ENCODE peak calls at places on chromosomes 11 and 22, in seven cellular contexts. K, S, F, D, N, L and H are unnamed samples.

GRCh38 chr11:16806791-16807190 is 68.3 kb downstream of the C11orf58 start:
- DNase-seq in L (no peak), K (no peak), S (no peak), F (no peak), D (no peak), N (no peak), H (peak)

GRCh38 chr11:47786373-47786772 is 19.2 kb upstream of the FNBP4 start:
- DNase-seq in K (no peak), N (no peak), S (no peak), L (no peak), D (no peak), F (no peak), H (peak)

GRCh38 chr11:130103296-130103814 is 33.7 kb downstream of the APLP2 start:
- DNase-seq in K (no peak), F (peak), D (no peak), S (no peak), N (no peak), L (no peak), H (peak)

GRCh38 chr11:111735262-111736116 is 30.7 kb downstream of the PPP2R1B start:
- DNase-seq in S (no peak), F (peak), D (peak), L (no peak), N (peak), K (no peak), H (peak)

GRCh38 chr11:67278939-67279588 is 10.0 kb upstream of the ANKRD13D start:
- DNase-seq in L (no peak), D (no peak), F (no peak), K (no peak), N (no peak), S (no peak), H (no peak)

GRCh38 chr22:29994027-29994715 is 86.1 kb upstream of the HORMAD2 start:
- DNase-seq in F (no peak), K (no peak), D (no peak), L (no peak), S (no peak), N (no peak), H (peak)

GRCh38 chr11:15843309-15843857 is 513.0 kb downstream of the SOX6 start:
- DNase-seq in F (no peak), D (no peak), S (no peak), K (no peak), N (no peak), L (no peak), H (no peak)

GRCh38 chr11:48122246-48122645 is 94.4 kb upstream of the OR4B1 start:
- DNase-seq in N (peak), K (no peak), F (no peak), S (no peak), D (no peak), L (no peak), H (no peak)

GRCh38 chr11:20134991-20135736 is 25.1 kb downstream of the DBX1 start:
- DNase-seq in D (no peak), K (no peak), F (no peak), S (no peak), L (no peak), N (no peak), H (no peak)

GRCh38 chr11:120547871-120548681 is 36.5 kb downstream of the GRIK4 start:
- DNase-seq in N (peak), F (peak), K (no peak), D (peak), L (no peak), S (no peak), H (peak)